ENCODE peak calls at places on chromosomes 5 and 9, in nine cellular contexts. G is NCI-H524 treated with DMSO at 0.1 percent for 48 hours; Q is amygdala; B is ovary; O is A673; C is effector memory CD8-positive, alpha-beta T cell; K is NCI-H1417; D is stimulated activated naive CD4-positive, alpha-beta T cell; V is GDM1. E is an unnamed sample.

GRCh38 chr5:51632027-51632426 is 248.8 kb downstream of the ISL1 start:
- DNase-seq in G (no peak), Q (no peak), B (no peak), O (no peak), C (no peak), K (no peak), D (no peak), V (no peak), E (no peak)

GRCh38 chr9:33921967-33922895 is 105.3 kb downstream of the UBE2R2 start:
- DNase-seq in G (no peak), Q (no peak), B (peak), O (peak), C (peak), K (no peak), D (no peak), V (no peak), E (no peak)

GRCh38 chr9:75927351-75927750 is 36.9 kb downstream of the PCSK5 start:
- DNase-seq in G (no peak), Q (no peak), B (no peak), O (no peak), C (no peak), K (no peak), D (no peak), V (no peak), E (no peak)

GRCh38 chr5:143843461-143843860 is 31.5 kb downstream of the HMHB1 start:
- DNase-seq in G (no peak), Q (no peak), B (no peak), O (no peak), C (no peak), K (no peak), D (no peak), V (no peak), E (no peak)

GRCh38 chr5:142186821-142187594 is 78.4 kb downstream of the NDFIP1 start:
- DNase-seq in G (no peak), Q (no peak), B (no peak), O (no peak), C (no peak), K (no peak), D (no peak), V (peak), E (no peak)

GRCh38 chr9:128503870-128504269 is 649 bp upstream of the GLE1 start:
- DNase-seq in G (no peak), Q (no peak), B (peak), O (no peak), C (no peak), K (peak), D (no peak), V (no peak), E (no peak)

GRCh38 chr5:143562935-143563334 is 159.4 kb upstream of the NR3C1 start:
- DNase-seq in G (no peak), Q (no peak), B (no peak), O (no peak), C (no peak), K (no peak), D (no peak), V (no peak), E (no peak)

GRCh38 chr9:93119953-93120845 is 13.9 kb downstream of the NINJ1 start:
- DNase-seq in G (no peak), Q (no peak), B (peak), O (no peak), C (no peak), K (no peak), D (no peak), V (peak), E (peak)

GRCh38 chr5:169753795-169754194 is 116.7 kb downstream of the DOCK2 start:
- DNase-seq in G (no peak), Q (no peak), B (no peak), O (no peak), C (no peak), K (no peak), D (no peak), V (no peak), E (no peak)

GRCh38 chr9:130232899-130233586 is 32.5 kb upstream of the HMCN2 start:
- DNase-seq in G (no peak), Q (no peak), B (no peak), O (no peak), C (no peak), K (no peak), D (no peak), V (no peak), E (no peak)

GRCh38 chr9:93950619-93951601 is 4.2 kb downstream of the BARX1 start:
- DNase-seq in G (no peak), Q (no peak), B (no peak), O (no peak), C (no peak), K (no peak), D (no peak), V (no peak), E (no peak)

GRCh38 chr9:121707477-121708424 is 56.3 kb downstream of the DAB2IP start:
- DNase-seq in G (no peak), Q (no peak), B (no peak), O (no peak), C (no peak), K (peak), D (no peak), V (no peak), E (no peak)

GRCh38 chr5:57210633-57211032 is 36.8 kb downstream of the GPBP1 start:
- DNase-seq in G (no peak), Q (no peak), B (no peak), O (no peak), C (no peak), K (no peak), D (no peak), V (no peak), E (no peak)

GRCh38 chr5:96381526-96381925 is 51.5 kb downstream of the PCSK1 start:
- DNase-seq in G (peak), Q (no peak), B (no peak), O (no peak), C (no peak), K (peak), D (no peak), V (no peak), E (no peak)

GRCh38 chr5:127924606-127925005 is 159.0 kb upstream of the SLC12A2 start:
- DNase-seq in G (no peak), Q (no peak), B (no peak), O (no peak), C (no peak), K (peak), D (no peak), V (no peak), E (no peak)

GRCh38 chr9:121912812-121913627 is 180.1 kb downstream of the TTLL11 start:
- DNase-seq in G (peak), Q (no peak), B (no peak), O (no peak), C (no peak), K (no peak), D (no peak), V (peak), E (no peak)

GRCh38 chr5:466661-467310 is 23.8 kb downstream of the EXOC3 start:
- DNase-seq in G (no peak), Q (no peak), B (no peak), O (no peak), C (no peak), K (no peak), D (no peak), V (no peak), E (no peak)

GRCh38 chr9:118463419-118463818 is 759.2 kb downstream of the TLR4 start:
- DNase-seq in G (no peak), Q (no peak), B (no peak), O (no peak), C (no peak), K (no peak), D (no peak), V (no peak), E (no peak)

GRCh38 chr5:133905494-133905893 is 62.9 kb downstream of the C5orf15 start:
- DNase-seq in G (no peak), Q (no peak), B (no peak), O (no peak), C (no peak), K (no peak), D (no peak), V (no peak), E (no peak)

GRCh38 chr9:92501671-92502393 is 19.5 kb upstream of the ASPN start:
- DNase-seq in G (no peak), Q (no peak), B (no peak), O (peak), C (no peak), K (peak), D (no peak), V (no peak), E (no peak)

E was measured in DMS 273 treated with DMSO at 0.1 percent for 48 hours.